ENCODE peak calls at places on chromosomes 4 and X, in six cellular contexts. S is cardiac muscle cell; K is RWPE2; P is CD4-positive, CD25-positive, alpha-beta regulatory T cell; O is spleen; C is body of pancreas. Z is an unnamed sample. For H3K4me1, the result is how much of the 10 kb centered on the place peaks cover.

GRCh38 chrX:118823263-118824172 is at the start of gene ZCCHC12:
- DNase-seq in O (peak), C (peak), P (peak), K (no peak), S (peak), Z (peak)

GRCh38 chr4:4481394-4482000 is 60.4 kb downstream of the STX18 start:
- DNase-seq in K (no peak), P (no peak), O (no peak), C (no peak), S (no peak), Z (no peak)

GRCh38 chrX:152912121-152912520 is 14.3 kb downstream of the ZNF185 start:
- DNase-seq in P (peak), S (no peak), O (no peak), C (no peak), K (no peak), Z (no peak)

GRCh38 chr4:77921701-77922100 is 59.1 kb downstream of the MRPL1 start:
- DNase-seq in S (peak), P (no peak), O (no peak), K (no peak), C (no peak), Z (no peak)

GRCh38 chr4:175092114-175092513 is 174.0 kb downstream of the ADAM29 start:
- DNase-seq in C (no peak), P (no peak), S (no peak), O (no peak), K (no peak), Z (no peak)

GRCh38 chr4:169270156-169270809 is 473 bp downstream of the SH3RF1 start:
- DNase-seq in K (peak), O (peak), C (peak), S (peak), P (peak), Z (peak)

GRCh38 chrX:47723689-47724088 is 64.7 kb upstream of the UXT start:
- DNase-seq in K (no peak), S (no peak), O (peak), C (peak), P (peak), Z (no peak)

GRCh38 chr4:159871141-159871540 is 768.3 kb downstream of the RAPGEF2 start:
- DNase-seq in P (no peak), S (no peak), K (no peak), C (no peak), O (no peak), Z (no peak)

GRCh38 chrX:104318330-104319009 is 63.7 kb upstream of the ESX1 start:
- DNase-seq in P (no peak), S (peak), O (no peak), C (peak), K (peak), Z (peak)

GRCh38 chr4:56323386-56323785 is 63.9 kb downstream of the AASDH start:
- DNase-seq in K (no peak), C (no peak), S (no peak), P (no peak), O (no peak), Z (no peak)
- H3K4me1 ChIP-seq in K (under half), C (under half), S (under half), P (under half), O (under half), Z (under half)

DNA sequence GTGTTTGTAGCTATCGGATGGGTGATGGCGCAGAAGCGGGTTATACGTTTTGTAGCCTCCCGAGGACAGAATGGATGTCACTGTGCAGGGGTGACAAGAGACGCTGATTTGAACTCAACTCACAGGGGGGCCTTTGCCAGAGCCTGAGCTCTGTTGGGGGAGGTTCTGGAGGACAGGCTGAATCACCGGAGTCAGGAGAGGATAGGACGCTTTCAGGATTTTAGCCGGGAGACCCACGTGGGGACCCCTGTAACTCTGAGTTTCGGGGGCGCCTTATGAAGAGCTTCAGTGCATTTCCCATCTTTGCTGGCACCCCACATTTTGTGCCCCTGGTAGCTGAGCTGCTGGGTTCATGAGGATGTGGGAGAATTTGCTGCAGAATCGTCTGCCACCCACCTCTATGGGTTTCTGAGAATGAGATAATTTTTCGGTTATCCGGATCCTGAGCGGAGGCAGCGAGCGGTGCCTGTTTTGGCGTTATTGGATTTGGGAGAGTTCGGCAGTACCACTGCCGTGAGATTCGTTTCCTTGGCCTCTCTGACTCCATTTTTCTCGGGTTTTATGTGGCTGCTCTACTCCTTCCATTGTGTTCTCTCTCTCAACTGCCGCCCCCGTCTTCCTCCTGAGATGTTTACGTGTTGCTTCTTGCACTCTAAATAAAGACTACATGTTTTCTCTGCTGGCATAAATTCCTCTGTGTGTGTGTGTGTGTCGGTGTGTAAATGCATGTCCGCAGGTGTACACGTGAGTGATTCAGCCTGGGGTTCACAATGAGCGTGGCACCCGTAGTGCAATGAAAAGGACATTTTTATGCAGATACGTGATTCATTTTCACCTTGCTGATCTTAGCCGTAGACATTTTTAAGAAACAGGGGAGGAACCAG is 81.8 kb downstream of the STOX2 start:
- DNase-seq in C (no peak), O (no peak), P (no peak), S (no peak), K (no peak), Z (no peak)
- H3K4me3 ChIP-seq in C (no peak), O (no peak), P (no peak), S (no peak), K (peak), Z (peak)

GRCh38 chr4:118849867-118850812 is 14.2 kb upstream of the SEC24D start:
- DNase-seq in K (no peak), O (no peak), S (peak), P (peak), C (no peak), Z (no peak)
- H3K4me1 ChIP-seq in K (under half), O (under half), S (under half), P (under half), C (under half), Z (under half)

DNA sequence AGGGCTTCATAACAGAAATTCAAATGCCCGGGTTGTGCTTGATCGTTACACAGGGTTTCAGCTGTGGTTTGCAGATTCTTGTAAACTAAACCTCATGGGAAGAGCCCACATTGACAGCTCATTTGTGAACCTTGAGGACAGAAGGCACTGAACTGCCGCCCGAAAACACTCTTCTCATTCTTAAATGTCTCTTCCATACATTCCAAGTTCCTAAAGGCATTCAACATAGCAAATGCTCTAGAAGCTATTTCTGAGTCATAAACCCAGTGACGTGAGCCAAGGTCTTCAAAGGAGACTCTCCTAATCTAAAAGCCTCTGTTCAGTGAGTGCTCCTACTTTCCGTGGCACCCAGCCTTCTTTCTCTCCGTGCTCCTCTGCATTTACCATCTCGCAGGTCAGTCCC is 737.8 kb upstream of the FRG1 start:
- DNase-seq in O (no peak), P (no peak), K (no peak), C (no peak), S (peak), Z (no peak)
- H3K4me3 ChIP-seq in O (no peak), P (no peak), K (no peak), C (no peak), S (no peak), Z (no peak)

DNA sequence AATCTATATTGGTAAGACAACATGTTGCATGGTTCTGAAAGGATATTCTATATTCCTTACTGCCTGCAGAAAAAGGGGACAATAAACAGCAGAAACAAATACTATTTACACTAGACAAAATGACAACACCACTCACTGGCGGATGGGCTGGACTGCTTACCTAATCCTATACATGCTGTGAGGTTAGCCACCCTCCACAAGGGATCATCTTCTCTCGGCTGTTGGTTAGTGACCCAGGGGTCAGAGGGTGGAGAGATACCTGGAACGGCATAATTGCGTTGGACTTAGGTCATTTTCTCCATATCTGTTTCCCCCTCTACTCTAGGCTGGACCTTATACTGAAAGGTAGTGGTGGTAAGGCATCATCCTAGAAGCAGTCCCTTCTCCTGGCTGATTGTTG is 286.9 kb upstream of the UGT8 start:
- DNase-seq in S (no peak), O (no peak), C (no peak), P (no peak), K (no peak), Z (no peak)
- H3K4me1 ChIP-seq in S (under half), O (under half), C (under half), P (under half), K (under half), Z (under half)

GRCh38 chr4:48489683-48490011 is 405 bp upstream of the ZAR1 start:
- DNase-seq in P (no peak), S (no peak), C (no peak), O (no peak), K (no peak), Z (no peak)
- H3K4me3 ChIP-seq in P (no peak), S (peak), C (no peak), O (peak), K (peak), Z (no peak)